ENCODE peak calls at places on chromosome 5, in nine cellular contexts. I is progenitor cell of endocrine pancreas, L is K562, A is HFF-Myc, Z is neural crest cell, T is BJ, U is osteocyte, F is astrocyte of the spinal cord, V is fibroblast of lung. Y is an unnamed sample.

GRCh38 chr5:5364932-5365331 is 57.5 kb upstream of the ICE1 start:
- DNase-seq in I (no peak), L (no peak), A (no peak), Z (no peak), T (no peak), U (no peak), F (no peak), V (no peak), Y (no peak)

GRCh38 chr5:153623906-153624765 is 133.7 kb downstream of the GRIA1 start:
- DNase-seq in I (no peak), L (no peak), A (no peak), Z (no peak), T (no peak), U (no peak), F (peak; percentile 66), V (peak; percentile 76), Y (no peak)

GRCh38 chr5:172954751-172955159 is 4.5 kb upstream of the RPL26L1 start:
- DNase-seq in I (no peak), L (no peak), A (no peak), Z (no peak), T (no peak), U (no peak), F (no peak), V (peak; percentile 32), Y (no peak)

GRCh38 chr5:56515011-56515410 is 281.9 kb upstream of the ANKRD55 start:
- DNase-seq in I (no peak), L (no peak), A (no peak), Z (no peak), T (no peak), U (no peak), F (no peak), V (no peak), Y (no peak)

GRCh38 chr5:158992104-158992740 is 107.5 kb downstream of the EBF1 start:
- DNase-seq in I (no peak), L (no peak), A (no peak), Z (no peak), T (no peak), U (no peak), F (peak; percentile 71), V (no peak), Y (no peak)

GRCh38 chr5:127042593-127042992 is 12.2 kb upstream of the MARCHF3 start:
- DNase-seq in I (no peak), L (no peak), A (no peak), Z (no peak), T (no peak), U (no peak), F (peak; percentile 26), V (peak; percentile 6), Y (no peak)

GRCh38 chr5:45410304-45410995 is 285.7 kb downstream of the HCN1 start:
- DNase-seq in I (no peak), L (no peak), A (no peak), Z (no peak), T (no peak), U (no peak), F (peak; percentile 1), V (no peak), Y (no peak)

GRCh38 chr5:38330207-38330606 is 71.8 kb downstream of the EGFLAM start:
- DNase-seq in I (no peak), L (no peak), A (no peak), Z (no peak), T (no peak), U (no peak), F (peak; percentile 19), V (peak; percentile 50), Y (no peak)

GRCh38 chr5:137735531-137736284 is at the start of gene KLHL3:
- DNase-seq in I (peak; percentile 52), L (no peak), A (no peak), Z (peak; percentile 34), T (no peak), U (no peak), F (peak; percentile 53), V (peak; percentile 63), Y (no peak)

GRCh38 chr5:83096660-83097334 is 19.4 kb downstream of the XRCC4 start:
- DNase-seq in I (no peak), L (no peak), A (no peak), Z (no peak), T (no peak), U (no peak), F (peak; percentile 5), V (peak; percentile 72), Y (no peak)

GRCh38 chr5:156148307-156148706 is 178.7 kb upstream of the SGCD start:
- DNase-seq in I (no peak), L (no peak), A (no peak), Z (no peak), T (no peak), U (no peak), F (no peak), V (peak; percentile 40), Y (no peak)

GRCh38 chr5:161851691-161852299 is 3.9 kb downstream of the GABRA1 start:
- DNase-seq in I (no peak), L (no peak), A (no peak), Z (no peak), T (no peak), U (no peak), F (peak; percentile 2), V (no peak), Y (no peak)

GRCh38 chr5:99104538-99105132 is 175.8 kb upstream of the CHD1 start:
- DNase-seq in I (no peak), L (peak; percentile 29), A (peak; percentile 12), Z (no peak), T (no peak), U (no peak), F (peak; percentile 53), V (peak; percentile 31), Y (no peak)

GRCh38 chr5:172735141-172735831 is 35.7 kb downstream of the DUSP1 start:
- DNase-seq in I (no peak), L (no peak), A (no peak), Z (no peak), T (no peak), U (no peak), F (no peak), V (no peak), Y (no peak)

DNA sequence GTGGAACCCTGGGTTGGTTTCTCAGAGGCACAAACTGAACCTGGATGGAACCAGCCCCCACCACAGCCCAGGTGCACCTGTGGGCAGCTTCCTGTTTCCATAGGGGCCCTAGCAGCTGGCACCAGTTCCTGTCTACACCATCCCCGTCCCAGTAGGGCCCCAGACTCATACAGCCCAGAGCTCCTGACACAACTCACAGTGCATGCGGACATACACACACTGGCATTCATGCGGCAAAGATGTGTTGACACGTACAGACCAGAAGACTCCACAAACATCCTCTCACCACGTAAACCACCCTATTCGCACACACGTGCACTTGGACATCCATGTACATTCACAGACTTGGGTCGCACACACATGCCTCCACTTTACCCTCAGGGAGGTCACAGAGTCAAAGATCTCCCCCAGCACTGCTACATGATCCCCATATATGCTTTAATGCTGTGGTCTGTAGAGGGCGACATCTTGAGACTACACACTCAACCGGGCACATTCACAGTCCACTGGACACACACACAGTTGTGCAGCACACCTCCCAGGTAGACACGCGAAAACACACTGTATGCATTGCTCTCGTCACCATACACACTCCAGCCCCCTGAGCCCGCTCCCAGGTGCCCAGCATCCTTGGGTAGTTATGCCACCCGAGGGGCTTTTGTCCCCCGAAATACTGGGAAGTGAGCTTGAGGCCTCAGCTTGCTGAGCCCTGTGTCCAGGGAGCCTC is 22.4 kb downstream of the CXXC5 start:
- DNase-seq in I (no peak), L (no peak), A (no peak), Z (no peak), T (no peak), U (no peak), F (no peak), V (peak; percentile 73), Y (no peak)
- TF ChIP-seq CTCF in I (peak; percentile 28), L (peak; percentile 58), A (peak; percentile 29), Z (no peak), T (peak; percentile 11), U (peak; percentile 52), F (peak; percentile 40), V (peak; percentile 32), Y (no peak)

DNA sequence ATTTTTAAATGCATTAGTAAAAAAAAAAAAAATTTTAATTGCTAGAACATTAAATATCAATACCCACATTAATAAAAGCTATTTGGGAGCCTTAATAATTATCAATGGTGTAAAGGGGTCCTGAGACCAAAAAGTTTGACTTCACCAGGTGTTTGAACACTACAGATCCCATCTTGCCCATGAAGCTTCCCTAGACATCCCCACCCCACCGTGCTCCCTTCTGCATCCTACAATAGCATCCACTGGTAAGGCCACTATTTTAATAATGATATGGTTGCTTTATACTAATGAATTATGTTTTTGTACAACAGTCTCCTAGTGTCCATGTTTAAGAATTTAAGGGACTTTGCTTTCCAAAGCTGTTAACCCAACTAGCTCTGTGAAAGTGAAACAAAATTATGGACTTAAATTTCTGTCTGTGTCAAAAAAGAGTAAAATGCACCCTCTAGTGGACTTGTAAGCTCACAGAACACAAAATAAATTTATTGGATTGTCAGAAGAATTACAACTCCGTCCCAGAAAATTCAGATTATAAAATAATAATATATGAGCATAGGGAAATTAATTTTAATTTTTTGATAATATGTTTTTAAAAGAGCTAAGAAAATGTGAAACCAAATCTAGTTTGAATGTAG is 76.0 kb downstream of the ARL15 start:
- DNase-seq in I (no peak), L (no peak), A (no peak), Z (no peak), T (no peak), U (no peak), F (peak; percentile 64), V (peak; percentile 47), Y (no peak)
- TF ChIP-seq CTCF in I (peak; percentile 67), L (no peak), A (peak; percentile 34), Z (peak; percentile 70), T (peak; percentile 56), U (peak; percentile 72), F (peak; percentile 57), V (peak; percentile 60), Y (peak; percentile 62)

DNA sequence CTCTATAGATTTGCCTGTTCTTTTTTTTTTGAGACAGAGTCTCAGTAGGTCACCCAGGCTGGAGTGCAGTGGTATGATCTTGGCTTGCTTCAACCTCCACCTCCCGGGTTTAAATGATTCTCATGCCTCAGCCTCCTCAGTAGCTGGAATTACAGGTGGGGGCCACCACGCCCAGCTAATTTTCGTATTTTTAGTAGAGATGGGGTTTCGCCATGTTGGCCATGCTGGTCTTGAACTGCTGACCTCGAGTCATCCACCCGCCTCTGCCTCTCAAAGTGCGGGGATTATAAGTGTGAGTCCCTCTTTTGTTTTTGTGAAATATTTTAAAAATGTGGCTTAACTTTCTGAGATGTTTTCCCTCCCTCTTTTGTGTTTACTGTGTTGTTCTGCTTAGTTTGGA is 29.2 kb downstream of the HSPA4 start:
- DNase-seq in I (no peak), L (no peak), A (no peak), Z (no peak), T (no peak), U (no peak), F (no peak), V (no peak), Y (no peak)
- TF ChIP-seq CTCF in I (no peak), L (no peak), A (no peak), Z (no peak), T (no peak), U (no peak), F (no peak), V (no peak), Y (no peak)

DNA sequence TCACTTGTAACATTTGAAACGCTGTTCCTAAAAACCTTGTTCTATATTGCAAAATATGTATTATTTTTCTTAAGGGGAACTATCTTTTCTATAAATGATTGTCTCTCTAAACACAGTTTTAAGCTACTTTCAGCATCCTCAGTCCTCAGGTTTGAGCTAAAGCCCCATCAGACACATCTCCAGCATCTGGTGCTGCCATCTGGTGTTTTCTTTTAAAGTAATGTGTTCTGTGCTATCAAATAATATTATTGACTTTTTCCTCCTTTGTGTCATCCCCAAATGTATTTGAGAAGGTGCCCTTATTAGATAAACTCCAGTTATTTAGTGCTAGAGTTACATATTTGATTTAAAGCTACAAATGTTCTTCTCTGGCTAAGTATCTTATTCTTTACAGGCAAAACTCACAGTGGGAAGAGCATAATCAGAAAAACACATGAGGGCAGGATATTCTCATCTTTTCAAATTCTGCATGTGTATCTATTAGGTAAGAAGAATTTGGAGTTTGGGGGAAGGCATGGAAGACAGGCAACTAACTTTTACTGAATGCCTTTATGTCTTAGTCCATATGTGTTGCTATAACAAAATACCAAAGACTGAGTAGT is 27.5 kb downstream of the ZNF474 start:
- DNase-seq in I (no peak), L (peak; percentile 26), A (no peak), Z (no peak), T (no peak), U (no peak), F (peak; percentile 77), V (peak; percentile 58), Y (no peak)
- TF ChIP-seq CTCF in I (peak; percentile 42), L (peak; percentile 43), A (peak; percentile 32), Z (peak; percentile 62), T (peak; percentile 50), U (peak; percentile 70), F (peak; percentile 43), V (peak; percentile 54), Y (peak; percentile 52)